ENCODE peak calls at places on chromosomes 2 and 18, in seven cellular contexts. One of them, this sample, is unnamed.

GRCh38 chr2:67437132-67437531 is 40.0 kb downstream of the ETAA1 start:
- DNase-seq in transverse colon: no peak
- DNase-seq in fibroblast of lung: peak; percentile 42
- DNase-seq in Peyer's patch: no peak
- DNase-seq in GM12878: no peak
- DNase-seq in CD8-positive, alpha-beta T cell: no peak
- DNase-seq in neural progenitor cell: no peak
- DNase-seq in this sample: no peak

GRCh38 chr2:103959174-103960125 is 894.5 kb upstream of the POU3F3 start:
- DNase-seq in GM12878: no peak
- DNase-seq in fibroblast of lung: peak; percentile 34
- DNase-seq in transverse colon: peak; percentile 10
- DNase-seq in CD8-positive, alpha-beta T cell: no peak
- DNase-seq in neural progenitor cell: peak; percentile 76
- DNase-seq in Peyer's patch: no peak
- DNase-seq in this sample: no peak

GRCh38 chr2:64654063-64654811 is 524 bp upstream of the SERTAD2 start:
- DNase-seq in CD8-positive, alpha-beta T cell: peak; percentile 47
- DNase-seq in neural progenitor cell: peak; percentile 92
- DNase-seq in transverse colon: peak; percentile 78
- DNase-seq in GM12878: no peak
- DNase-seq in Peyer's patch: peak; percentile 84
- DNase-seq in fibroblast of lung: peak; percentile 88
- DNase-seq in this sample: peak; percentile 44

GRCh38 chr2:213150315-213150951 is 979 bp downstream of the IKZF2 start:
- DNase-seq in neural progenitor cell: peak; percentile 63
- DNase-seq in transverse colon: peak; percentile 13
- DNase-seq in fibroblast of lung: peak; percentile 27
- DNase-seq in Peyer's patch: no peak
- DNase-seq in GM12878: no peak
- DNase-seq in CD8-positive, alpha-beta T cell: no peak
- DNase-seq in this sample: no peak

GRCh38 chr2:62998949-62999348 is 51.7 kb upstream of the OTX1 start:
- DNase-seq in GM12878: no peak
- DNase-seq in CD8-positive, alpha-beta T cell: no peak
- DNase-seq in neural progenitor cell: no peak
- DNase-seq in transverse colon: no peak
- DNase-seq in Peyer's patch: no peak
- DNase-seq in fibroblast of lung: peak; percentile 31
- DNase-seq in this sample: no peak

GRCh38 chr18:24273596-24273995 is 124.0 kb downstream of the OSBPL1A start:
- DNase-seq in GM12878: no peak
- DNase-seq in transverse colon: peak; percentile 19
- DNase-seq in Peyer's patch: peak; percentile 60
- DNase-seq in neural progenitor cell: no peak
- DNase-seq in CD8-positive, alpha-beta T cell: no peak
- DNase-seq in fibroblast of lung: no peak
- DNase-seq in this sample: no peak

GRCh38 chr2:84919885-84920580 is 14.6 kb downstream of the TMSB10 start:
- DNase-seq in fibroblast of lung: peak; percentile 97
- DNase-seq in Peyer's patch: peak; percentile 81
- DNase-seq in GM12878: no peak
- DNase-seq in CD8-positive, alpha-beta T cell: no peak
- DNase-seq in neural progenitor cell: no peak
- DNase-seq in transverse colon: peak; percentile 42
- DNase-seq in this sample: no peak

GRCh38 chr2:155830817-155831579 is 501.5 kb downstream of the NR4A2 start:
- DNase-seq in fibroblast of lung: peak; percentile 10
- DNase-seq in GM12878: no peak
- DNase-seq in CD8-positive, alpha-beta T cell: no peak
- DNase-seq in Peyer's patch: no peak
- DNase-seq in transverse colon: no peak
- DNase-seq in neural progenitor cell: no peak
- DNase-seq in this sample: no peak

GRCh38 chr2:27442282-27442980 is at the start of gene KRTCAP3:
- DNase-seq in CD8-positive, alpha-beta T cell: peak; percentile 15
- DNase-seq in neural progenitor cell: peak; percentile 93
- DNase-seq in transverse colon: peak; percentile 84
- DNase-seq in fibroblast of lung: no peak
- DNase-seq in Peyer's patch: peak; percentile 85
- DNase-seq in GM12878: no peak
- DNase-seq in this sample: peak; percentile 58

GRCh38 chr2:120722603-120723421 is 12.9 kb upstream of the GLI2 start:
- DNase-seq in GM12878: no peak
- DNase-seq in transverse colon: no peak
- DNase-seq in neural progenitor cell: peak; percentile 60
- DNase-seq in fibroblast of lung: peak; percentile 91
- DNase-seq in CD8-positive, alpha-beta T cell: no peak
- DNase-seq in Peyer's patch: peak; percentile 23
- DNase-seq in this sample: no peak

GRCh38 chr18:57959278-57959677 is 84.7 kb upstream of the NEDD4L start:
- DNase-seq in CD8-positive, alpha-beta T cell: no peak
- DNase-seq in GM12878: no peak
- DNase-seq in fibroblast of lung: peak; percentile 56
- DNase-seq in neural progenitor cell: peak; percentile 57
- DNase-seq in Peyer's patch: peak; percentile 82
- DNase-seq in transverse colon: peak; percentile 53
- DNase-seq in this sample: no peak

GRCh38 chr2:3179208-3179607 is 198.4 kb downstream of the EIPR1 start:
- DNase-seq in transverse colon: no peak
- DNase-seq in neural progenitor cell: peak; percentile 45
- DNase-seq in GM12878: no peak
- DNase-seq in Peyer's patch: no peak
- DNase-seq in fibroblast of lung: no peak
- DNase-seq in CD8-positive, alpha-beta T cell: no peak
- DNase-seq in this sample: no peak

GRCh38 chr18:49459404-49460171 is 857 bp downstream of the DYM start:
- DNase-seq in neural progenitor cell: peak; percentile 13
- DNase-seq in GM12878: no peak
- DNase-seq in transverse colon: no peak
- DNase-seq in CD8-positive, alpha-beta T cell: no peak
- DNase-seq in Peyer's patch: no peak
- DNase-seq in fibroblast of lung: peak; percentile 34
- DNase-seq in this sample: no peak

GRCh38 chr2:88764141-88764849 is 72.8 kb downstream of the RPIA start:
- DNase-seq in transverse colon: no peak
- DNase-seq in Peyer's patch: no peak
- DNase-seq in fibroblast of lung: no peak
- DNase-seq in neural progenitor cell: no peak
- DNase-seq in GM12878: no peak
- DNase-seq in CD8-positive, alpha-beta T cell: no peak
- DNase-seq in this sample: no peak

DNA sequence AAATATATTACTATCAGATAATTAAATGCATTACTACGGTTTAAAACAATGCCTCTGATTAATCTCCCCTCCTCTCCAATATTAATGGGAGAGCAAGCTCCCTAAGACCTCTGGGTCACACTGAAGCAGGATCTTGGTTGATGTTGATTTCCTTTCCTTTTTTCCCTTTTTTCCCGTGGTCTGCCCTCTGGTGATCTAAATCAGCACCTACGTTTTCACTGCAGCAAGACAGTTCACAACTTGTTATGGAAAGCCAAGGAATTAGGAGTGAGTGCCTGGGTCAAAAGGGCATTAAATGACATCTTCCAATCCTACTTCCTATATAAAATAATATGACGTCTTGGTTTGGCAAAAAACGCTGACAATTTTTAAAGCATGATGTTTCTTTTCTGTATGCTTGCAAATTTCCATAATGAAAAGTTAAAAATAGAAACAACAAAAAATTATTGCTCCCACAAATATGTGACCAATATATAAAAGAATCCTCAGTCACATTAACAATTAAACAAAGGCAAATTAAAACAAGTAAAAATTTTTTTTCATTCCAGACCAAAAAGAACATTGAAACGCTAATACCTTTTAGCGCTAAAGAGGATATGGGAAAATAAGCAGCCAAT is 7.9 kb upstream of the CFAP36 start:
- DNase-seq in CD8-positive, alpha-beta T cell: no peak
- DNase-seq in neural progenitor cell: peak; percentile 64
- DNase-seq in Peyer's patch: no peak
- DNase-seq in fibroblast of lung: peak; percentile 43
- DNase-seq in GM12878: no peak
- DNase-seq in transverse colon: no peak
- DNase-seq in this sample: no peak
- TF ChIP-seq CTCF in CD8-positive, alpha-beta T cell: no peak
- TF ChIP-seq CTCF in neural progenitor cell: peak; percentile 62
- TF ChIP-seq CTCF in Peyer's patch: no peak
- TF ChIP-seq CTCF in fibroblast of lung: peak; percentile 74
- TF ChIP-seq CTCF in GM12878: no peak
- TF ChIP-seq CTCF in transverse colon: peak; percentile 4
- TF ChIP-seq CTCF in this sample: no peak

DNA sequence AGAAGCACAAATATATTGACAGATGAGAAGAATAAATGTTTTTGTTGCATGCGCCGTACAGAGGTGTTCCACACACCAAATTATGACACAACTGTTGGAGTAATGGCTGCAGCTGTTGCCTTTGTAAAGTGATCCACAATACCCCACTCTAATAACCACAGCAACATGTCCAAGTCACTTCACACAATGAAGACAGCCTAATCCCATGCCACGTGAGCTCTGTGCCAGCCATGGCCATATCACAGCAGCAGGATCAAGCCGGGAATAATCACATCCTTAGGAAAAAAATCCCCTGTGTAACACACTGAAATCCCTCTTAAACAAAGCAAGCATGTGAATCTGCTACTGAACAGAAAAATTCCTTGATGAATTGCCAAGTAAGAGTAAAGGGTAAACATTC is 179.5 kb upstream of the PARD3B start:
- DNase-seq in GM12878: no peak
- DNase-seq in CD8-positive, alpha-beta T cell: no peak
- DNase-seq in neural progenitor cell: no peak
- DNase-seq in fibroblast of lung: no peak
- DNase-seq in Peyer's patch: no peak
- DNase-seq in transverse colon: no peak
- DNase-seq in this sample: no peak
- H3K27ac ChIP-seq in GM12878: no peak overlapping the region
- H3K27ac ChIP-seq in CD8-positive, alpha-beta T cell: no peak overlapping the region
- H3K27ac ChIP-seq in neural progenitor cell: no peak overlapping the region
- H3K27ac ChIP-seq in fibroblast of lung: no peak overlapping the region
- H3K27ac ChIP-seq in Peyer's patch: no peak overlapping the region
- H3K27ac ChIP-seq in transverse colon: no peak overlapping the region
- H3K27ac ChIP-seq in this sample: no peak overlapping the region

DNA sequence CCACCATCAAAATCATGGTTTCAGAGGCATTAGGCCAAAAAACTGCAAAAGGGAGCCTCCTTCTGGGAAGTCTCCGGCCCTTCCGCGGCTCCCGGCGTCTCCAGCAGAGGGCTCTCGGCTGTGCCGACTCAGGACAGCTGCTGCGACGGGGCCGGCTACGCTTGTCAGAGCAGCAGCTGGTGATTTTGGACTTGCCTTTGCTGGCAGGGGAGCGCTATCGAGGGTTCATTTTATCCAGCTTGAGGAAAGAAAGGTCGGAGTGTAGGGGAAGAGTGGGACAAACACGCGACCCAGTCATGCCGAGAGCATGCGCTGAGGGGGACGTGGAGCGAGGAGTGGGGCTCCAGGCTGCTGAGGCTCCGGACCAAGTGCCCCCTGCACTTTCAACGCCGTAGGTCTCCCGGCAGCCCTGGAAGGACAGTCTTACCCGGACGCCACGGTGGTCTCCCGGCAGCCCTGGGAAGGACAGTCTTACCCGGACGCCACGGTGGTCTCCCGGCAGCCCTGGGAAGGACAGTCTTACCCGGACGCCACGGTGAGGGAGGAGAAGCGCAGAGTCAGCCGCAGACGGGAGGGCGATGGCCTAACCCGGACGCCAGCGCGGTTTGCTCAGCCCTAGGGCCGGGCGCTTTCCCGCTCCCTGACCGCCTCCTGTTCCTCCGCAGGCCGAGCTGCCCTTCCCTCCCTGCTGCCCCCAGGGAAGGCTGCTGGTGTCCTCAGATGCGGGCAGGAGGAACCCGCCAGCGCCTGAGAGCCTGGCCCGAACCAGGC is 21.7 kb downstream of the DDX18 start:
- DNase-seq in transverse colon: peak; percentile 72
- DNase-seq in fibroblast of lung: peak; percentile 76
- DNase-seq in Peyer's patch: peak; percentile 87
- DNase-seq in neural progenitor cell: peak; percentile 85
- DNase-seq in GM12878: no peak
- DNase-seq in CD8-positive, alpha-beta T cell: peak; percentile 21
- DNase-seq in this sample: peak; percentile 33
- TF ChIP-seq CTCF in transverse colon: peak; percentile 75
- TF ChIP-seq CTCF in fibroblast of lung: peak; percentile 93
- TF ChIP-seq CTCF in Peyer's patch: peak; percentile 10
- TF ChIP-seq CTCF in neural progenitor cell: peak; percentile 90
- TF ChIP-seq CTCF in GM12878: peak; percentile 64
- TF ChIP-seq CTCF in CD8-positive, alpha-beta T cell: peak; percentile 50
- TF ChIP-seq CTCF in this sample: peak; percentile 32

DNA sequence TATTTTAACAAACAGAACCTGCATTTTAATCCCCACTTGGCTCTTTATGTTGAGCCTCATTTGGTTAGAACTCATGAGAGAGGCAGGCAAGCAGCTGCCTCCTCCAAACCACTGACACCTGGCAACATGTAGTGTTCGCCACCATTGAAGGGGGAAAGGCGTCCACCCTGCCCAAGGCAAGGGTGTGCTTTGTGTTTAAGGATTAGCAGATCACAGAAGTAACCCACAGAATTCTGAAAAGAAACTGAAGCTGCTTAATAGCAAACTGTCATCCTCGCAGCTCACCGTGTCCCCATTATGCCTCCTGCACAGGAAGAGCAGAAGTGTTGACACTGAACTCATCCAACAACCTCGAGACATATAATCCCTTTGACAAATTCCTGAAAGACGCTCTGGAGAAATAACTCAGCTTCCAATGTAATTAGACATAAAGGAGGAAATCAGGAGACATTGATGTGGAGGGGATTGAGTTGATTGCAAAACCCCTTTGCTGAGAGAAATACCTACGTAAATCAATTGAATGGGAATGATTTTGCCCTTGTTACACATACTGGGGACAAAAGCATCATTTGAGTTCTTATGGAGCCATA is 47.9 kb upstream of the SCG2 start:
- DNase-seq in transverse colon: no peak
- DNase-seq in Peyer's patch: no peak
- DNase-seq in GM12878: no peak
- DNase-seq in neural progenitor cell: no peak
- DNase-seq in fibroblast of lung: no peak
- DNase-seq in CD8-positive, alpha-beta T cell: no peak
- DNase-seq in this sample: no peak
- H3K27ac ChIP-seq in transverse colon: no peak overlapping the region
- H3K27ac ChIP-seq in Peyer's patch: no peak overlapping the region
- H3K27ac ChIP-seq in GM12878: no peak overlapping the region
- H3K27ac ChIP-seq in neural progenitor cell: no peak overlapping the region
- H3K27ac ChIP-seq in fibroblast of lung: no peak overlapping the region
- H3K27ac ChIP-seq in CD8-positive, alpha-beta T cell: no peak overlapping the region
- H3K27ac ChIP-seq in this sample: no peak overlapping the region